ENCODE peak calls at places on chromosomes 12 and 14, in seven cellular contexts. J, H, D, O, V, E and Y are unnamed samples.

GRCh38 chr14:92462568-92462967 is 51.0 kb upstream of the RIN3 start:
- DNase-seq in J (no peak), H (no peak), D (no peak), O (no peak), V (peak), E (no peak), Y (no peak)

GRCh38 chr12:96425321-96425720 is 25.1 kb upstream of the CDK17 start:
- DNase-seq in J (no peak), H (no peak), D (no peak), O (no peak), V (no peak), E (no peak), Y (no peak)

GRCh38 chr12:93766802-93767523 is 89.8 kb downstream of the CRADD start:
- DNase-seq in J (no peak), H (peak), D (peak), O (peak), V (no peak), E (no peak), Y (peak)

GRCh38 chr14:101956179-101956885 is 8.0 kb upstream of the DYNC1H1 start:
- DNase-seq in J (no peak), H (no peak), D (no peak), O (no peak), V (no peak), E (no peak), Y (no peak)

GRCh38 chr12:3418609-3419469 is 72.2 kb upstream of the PRMT8 start:
- DNase-seq in J (no peak), H (no peak), D (no peak), O (no peak), V (no peak), E (no peak), Y (peak)

GRCh38 chr14:92121670-92122350 is at the start of the genes CPSF2 and NDUFB1:
- DNase-seq in J (peak), H (peak), D (peak), O (peak), V (peak), E (peak), Y (peak)

GRCh38 chr12:8034802-8035201 is 2.3 kb downstream of the FOXJ2 start:
- DNase-seq in J (no peak), H (no peak), D (no peak), O (no peak), V (no peak), E (no peak), Y (no peak)

GRCh38 chr14:65824285-65824977 is 411.9 kb downstream of the FUT8 start:
- DNase-seq in J (peak), H (peak), D (peak), O (peak), V (peak), E (peak), Y (peak)

GRCh38 chr12:42260518-42260917 is 22.5 kb upstream of the YAF2 start:
- DNase-seq in J (no peak), H (no peak), D (no peak), O (no peak), V (peak), E (no peak), Y (no peak)

GRCh38 chr12:1591029-1591428 is 3.4 kb downstream of the FBXL14 start:
- DNase-seq in J (no peak), H (no peak), D (peak), O (no peak), V (no peak), E (no peak), Y (peak)

GRCh38 chr12:122148657-122149056 is 25.4 kb downstream of the IL31 start:
- DNase-seq in J (no peak), H (no peak), D (no peak), O (no peak), V (no peak), E (no peak), Y (no peak)

GRCh38 chr12:108069766-108070165 is 59.3 kb upstream of the WSCD2 start:
- DNase-seq in J (no peak), H (no peak), D (no peak), O (no peak), V (no peak), E (no peak), Y (no peak)

GRCh38 chr12:76571256-76571655 is 11.7 kb upstream of the OSBPL8 start:
- DNase-seq in J (no peak), H (no peak), D (no peak), O (no peak), V (no peak), E (no peak), Y (no peak)

GRCh38 chr14:98198385-98198784 is 1073.6 kb downstream of the BCL11B start:
- DNase-seq in J (no peak), H (no peak), D (no peak), O (no peak), V (no peak), E (peak), Y (peak)

GRCh38 chr12:109278912-109279311 is 30.2 kb downstream of the FOXN4 start:
- DNase-seq in J (no peak), H (no peak), D (no peak), O (no peak), V (no peak), E (no peak), Y (no peak)

GRCh38 chr12:54052745-54053624 is 650 bp upstream of the HOXC4 start:
- DNase-seq in J (no peak), H (no peak), D (peak), O (no peak), V (no peak), E (no peak), Y (no peak)

GRCh38 chr12:123807670-123808069 is 45.6 kb downstream of the DNAH10 start:
- DNase-seq in J (no peak), H (no peak), D (no peak), O (no peak), V (no peak), E (no peak), Y (no peak)

GRCh38 chr14:75547552-75548250 is 25.4 kb downstream of the BATF start:
- DNase-seq in J (no peak), H (peak), D (no peak), O (no peak), V (no peak), E (no peak), Y (no peak)

GRCh38 chr12:56188786-56189335 is 422 bp downstream of the SMARCC2 start:
- DNase-seq in J (no peak), H (no peak), D (peak), O (peak), V (no peak), E (no peak), Y (no peak)

GRCh38 chr12:65741662-65742480 is 82.4 kb upstream of the HMGA2 start:
- DNase-seq in J (no peak), H (no peak), D (peak), O (no peak), V (no peak), E (peak), Y (peak)

GRCh38 chr14:72608391-72609204 is 285.3 kb downstream of the DPF3 start:
- DNase-seq in J (peak), H (no peak), D (peak), O (no peak), V (no peak), E (no peak), Y (no peak)

GRCh38 chr14:75361751-75362433 is 65.9 kb upstream of the JDP2 start:
- DNase-seq in J (no peak), H (peak), D (no peak), O (no peak), V (no peak), E (no peak), Y (no peak)

GRCh38 chr12:115010324-115010995 is 326.5 kb upstream of the TBX3 start:
- DNase-seq in J (no peak), H (no peak), D (no peak), O (no peak), V (no peak), E (no peak), Y (no peak)

GRCh38 chr12:128853321-128854197 is at the start of gene GLT1D1:
- DNase-seq in J (no peak), H (no peak), D (no peak), O (no peak), V (no peak), E (no peak), Y (no peak)

GRCh38 chr12:65685514-65685913 is 138.8 kb upstream of the HMGA2 start:
- DNase-seq in J (peak), H (no peak), D (no peak), O (no peak), V (no peak), E (no peak), Y (no peak)

GRCh38 chr14:52079239-52079956 is 10.5 kb upstream of the NID2 start:
- DNase-seq in J (no peak), H (no peak), D (no peak), O (no peak), V (no peak), E (no peak), Y (no peak)

GRCh38 chr14:74569826-74570591 is 42.0 kb downstream of the LTBP2 start:
- DNase-seq in J (no peak), H (no peak), D (no peak), O (no peak), V (no peak), E (no peak), Y (no peak)

GRCh38 chr12:38669530-38669929 is 235.9 kb downstream of the CPNE8 start:
- DNase-seq in J (no peak), H (no peak), D (no peak), O (no peak), V (no peak), E (no peak), Y (no peak)
- TF ChIP-seq POLR2A in J (no peak), H (no peak), D (no peak), O (no peak), V (no peak), E (no peak), Y (no peak)

DNA sequence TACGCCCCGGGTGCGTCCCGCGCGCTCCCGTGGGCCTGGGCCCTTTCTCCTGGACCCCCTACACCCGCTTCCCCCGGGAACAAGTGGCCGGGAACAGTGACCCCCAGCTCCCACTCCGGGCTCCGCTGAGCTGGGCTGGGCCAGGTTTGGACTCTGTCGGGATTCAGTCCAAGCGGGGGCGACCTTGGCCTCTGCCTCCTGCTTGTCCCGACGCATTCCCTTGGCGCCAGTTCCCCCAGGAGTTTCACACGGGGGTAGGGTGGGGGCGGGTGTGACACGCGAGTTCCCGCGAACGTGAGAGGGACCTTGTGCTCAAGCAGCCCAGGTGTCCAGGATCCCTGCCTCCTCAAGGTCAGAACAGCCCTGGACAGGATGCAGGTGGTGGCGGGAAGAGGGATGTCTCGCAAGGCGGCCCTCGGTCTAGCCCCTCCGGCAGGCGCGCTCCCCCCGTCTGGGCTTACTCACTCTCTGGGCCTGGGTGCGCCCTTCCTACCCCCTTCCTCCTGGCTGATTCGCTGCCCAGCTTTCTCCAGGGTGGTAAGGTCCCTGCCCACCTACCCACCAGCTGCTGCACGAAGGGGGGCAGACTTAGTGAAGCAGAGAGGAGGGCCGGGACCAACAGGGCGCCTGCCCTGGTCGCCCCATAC is 771 bp downstream of the CRIP2 start:
- DNase-seq in J (no peak), H (no peak), D (no peak), O (peak), V (no peak), E (no peak), Y (no peak)
- H3K4me3 ChIP-seq in J (peak), H (peak), D (peak), O (peak), V (peak), E (peak), Y (peak)

GRCh38 chr14:22852940-22853767 is 16.8 kb downstream of the MMP14 start:
- DNase-seq in J (peak), H (peak), D (peak), O (peak), V (peak), E (peak), Y (peak)
- TF ChIP-seq POLR2A in J (no peak), H (no peak), D (no peak), O (no peak), V (no peak), E (peak), Y (no peak)

GRCh38 chr12:130880411-130880885 is 8.6 kb downstream of the RAN start:
- DNase-seq in J (no peak), H (no peak), D (no peak), O (no peak), V (no peak), E (no peak), Y (no peak)
- H3K4me3 ChIP-seq in J (no peak), H (no peak), D (no peak), O (peak), V (peak), E (no peak), Y (no peak)

GRCh38 chr14:36194645-36195044 is 18.1 kb upstream of the PTCSC3 start:
- DNase-seq in J (no peak), H (no peak), D (no peak), O (no peak), V (no peak), E (no peak), Y (no peak)
- TF ChIP-seq POLR2A in J (no peak), H (no peak), D (no peak), O (no peak), V (no peak), E (no peak), Y (no peak)

GRCh38 chr14:76963366-76963765 is 65.1 kb downstream of the IRF2BPL start:
- DNase-seq in J (no peak), H (no peak), D (no peak), O (no peak), V (no peak), E (no peak), Y (no peak)

GRCh38 chr14:76958975-76959710 is 69.4 kb downstream of the IRF2BPL start:
- DNase-seq in J (peak), H (no peak), D (no peak), O (peak), V (no peak), E (no peak), Y (no peak)

GRCh38 chr14:76964695-76965094 is 63.8 kb downstream of the IRF2BPL start:
- DNase-seq in J (no peak), H (no peak), D (no peak), O (no peak), V (no peak), E (no peak), Y (no peak)

GRCh38 chr14:76962303-76962660 is 66.2 kb downstream of the IRF2BPL start:
- DNase-seq in J (no peak), H (no peak), D (no peak), O (no peak), V (no peak), E (no peak), Y (no peak)

GRCh38 chr14:76961631-76962302 is 66.7 kb downstream of the IRF2BPL start:
- DNase-seq in J (peak), H (peak), D (peak), O (peak), V (peak), E (peak), Y (peak)
- H3K4me3 ChIP-seq in J (peak), H (peak), D (peak), O (peak), V (peak), E (no peak), Y (peak)

DNA sequence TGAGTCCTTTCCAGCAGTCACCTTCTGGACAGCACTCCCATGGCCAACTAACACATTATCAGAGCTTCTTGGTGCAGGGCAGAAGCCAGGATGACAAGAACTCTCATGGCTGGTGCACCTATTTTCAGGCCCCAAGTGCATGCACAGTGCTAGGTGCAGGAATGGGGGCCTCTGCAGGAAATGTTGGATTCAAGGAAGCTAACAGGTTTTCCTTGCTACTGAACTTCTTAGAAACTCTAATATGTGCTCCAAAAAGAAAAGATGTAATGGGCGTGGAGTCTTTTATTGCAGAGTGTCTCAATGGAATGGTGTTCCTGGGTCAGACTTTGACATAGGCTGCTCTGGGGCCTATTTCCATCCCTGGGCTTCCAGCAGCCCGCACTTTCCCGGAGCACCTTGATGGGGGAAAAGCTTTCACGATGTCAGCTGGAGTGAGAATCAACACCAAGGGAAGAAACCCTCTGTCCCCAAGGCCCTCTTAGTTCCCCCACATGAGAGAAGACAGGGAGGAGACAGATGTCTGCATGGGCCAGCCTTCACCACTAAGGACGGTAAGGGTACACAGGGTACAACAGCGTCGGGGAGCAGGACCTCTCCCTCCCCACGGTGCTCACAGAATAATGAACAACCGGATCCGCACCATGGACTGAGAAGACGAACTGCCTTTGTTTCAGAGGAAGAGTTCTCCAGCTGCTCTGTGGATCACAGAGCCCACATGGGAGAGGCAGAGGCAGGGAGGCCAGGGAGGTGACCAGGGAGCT is 6.9 kb downstream of the KRT3 start:
- DNase-seq in J (no peak), H (no peak), D (no peak), O (no peak), V (no peak), E (no peak), Y (no peak)
- TF ChIP-seq POLR2A in J (no peak), H (no peak), D (no peak), O (no peak), V (no peak), E (no peak), Y (no peak)